ENCODE peak calls at places on chromosomes 11 and 22, in seven cellular contexts. O is GM12878, N is T47D, B is K562, D is H1, W is HepG2, T is SK-N-SH. R is an unnamed sample.

GRCh38 chr11:3866836-3867208 is 11.4 kb downstream of the STIM1 start:
- DNase-seq in D (no peak), O (no peak), W (peak; percentile 76), B (no peak), T (no peak), N (no peak), R (no peak)

GRCh38 chr11:16047073-16047472 is 309.3 kb downstream of the SOX6 start:
- DNase-seq in B (peak; percentile 45), D (no peak), O (no peak), W (no peak), T (no peak), N (no peak), R (no peak)

GRCh38 chr22:46060292-46061123 is 83.5 kb upstream of the WNT7B start:
- DNase-seq in T (no peak), O (no peak), W (no peak), B (no peak), N (no peak), D (no peak), R (no peak)

GRCh38 chr11:134949121-134949591 is 537.1 kb upstream of the B3GAT1 start:
- DNase-seq in T (no peak), N (peak; percentile 62), O (no peak), B (no peak), W (peak; percentile 35), D (no peak), R (peak; percentile 45)

GRCh38 chr11:20003357-20003756 is 156.9 kb downstream of the DBX1 start:
- DNase-seq in W (no peak), O (no peak), B (no peak), T (no peak), N (no peak), D (no peak), R (no peak)

GRCh38 chr11:116357769-116358544 is 414.8 kb downstream of the BUD13 start:
- DNase-seq in O (no peak), T (no peak), W (no peak), B (peak; percentile 77), N (no peak), D (peak; percentile 88), R (peak; percentile 37)

GRCh38 chr11:9808943-9809342 is 145.1 kb downstream of the SWAP70 start:
- DNase-seq in W (peak; percentile 28), O (no peak), B (no peak), D (no peak), T (no peak), N (peak; percentile 10), R (peak; percentile 21)

GRCh38 chr11:105670811-105671210 is 60.9 kb downstream of the GRIA4 start:
- DNase-seq in B (no peak), W (no peak), D (no peak), T (no peak), N (no peak), O (no peak), R (peak; percentile 13)

GRCh38 chr11:123020968-123021367 is 39.3 kb upstream of the BSX start:
- DNase-seq in W (peak; percentile 43), N (peak; percentile 81), D (no peak), O (no peak), T (peak; percentile 76), B (peak; percentile 45), R (peak; percentile 33)

GRCh38 chr22:24937114-24937513 is 9.4 kb downstream of the LHFPL7 start:
- DNase-seq in W (peak; percentile 24), O (no peak), B (no peak), N (peak; percentile 70), T (peak; percentile 32), D (no peak), R (no peak)

GRCh38 chr22:20516399-20516798 is 9.0 kb downstream of the MED15 start:
- DNase-seq in B (no peak), N (no peak), O (no peak), D (no peak), W (no peak), T (no peak), R (no peak)

GRCh38 chr11:103585911-103586310 is 450.5 kb upstream of the DDI1 start:
- DNase-seq in B (no peak), W (no peak), T (no peak), D (no peak), N (no peak), O (no peak), R (no peak)

GRCh38 chr22:24289781-24290181 is 19.1 kb downstream of the SPECC1L start:
- DNase-seq in W (no peak), D (no peak), T (no peak), O (no peak), B (peak; percentile 58), N (peak; percentile 25), R (no peak)

GRCh38 chr11:44110231-44110679 is 14.8 kb downstream of the EXT2 start:
- DNase-seq in D (peak; percentile 71), O (no peak), B (peak; percentile 70), N (peak; percentile 65), T (peak; percentile 65), W (peak; percentile 47), R (no peak)

GRCh38 chr11:8038811-8039529 is 42.0 kb upstream of the TUB start:
- DNase-seq in W (no peak), B (no peak), D (peak; percentile 32), N (no peak), T (no peak), O (no peak), R (no peak)

GRCh38 chr11:8039530-8040260 is 41.3 kb upstream of the TUB start:
- DNase-seq in D (peak; percentile 33), O (no peak), N (no peak), W (no peak), T (no peak), B (no peak), R (no peak)

GRCh38 chr11:8040261-8040920 is 40.6 kb upstream of the TUB start:
- DNase-seq in W (no peak), N (no peak), O (no peak), T (no peak), B (no peak), D (peak; percentile 7), R (no peak)

GRCh38 chr11:8041576-8041975 is 39.4 kb upstream of the TUB start:
- DNase-seq in O (no peak), D (no peak), T (no peak), W (no peak), B (no peak), N (no peak), R (no peak)

DNA sequence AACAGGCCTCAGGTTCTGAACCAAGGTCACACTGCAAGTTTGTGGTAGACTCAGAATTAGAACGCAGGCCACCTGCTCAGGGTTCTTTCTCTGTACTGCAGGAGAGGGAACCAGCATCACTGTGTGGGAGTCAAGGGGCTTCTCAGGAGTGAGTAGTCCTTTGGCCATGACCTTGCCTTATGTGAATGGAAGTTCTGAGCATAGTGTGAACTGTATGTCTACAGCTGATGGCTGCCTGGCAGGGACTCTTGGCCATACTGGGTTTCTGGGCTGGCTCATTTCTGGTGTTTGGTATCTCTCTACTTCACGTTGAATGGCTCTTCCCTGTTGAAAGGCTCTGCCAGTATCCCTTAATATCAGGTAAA is 40.1 kb upstream of the TUB start:
- DNase-seq in B (no peak), T (no peak), O (no peak), D (peak; percentile 11), W (no peak), N (no peak), R (no peak)
- TF ChIP-seq JUND in B (no peak), T (no peak), O (no peak), D (no peak), W (no peak), N (no peak), R (no peak)

GRCh38 chr11:125671561-125671960 is 9.1 kb downstream of the ACRV1 start:
- DNase-seq in D (no peak), N (no peak), B (no peak), W (no peak), T (no peak), O (no peak), R (no peak)
- TF ChIP-seq JUND in D (no peak), N (no peak), B (no peak), W (no peak), T (no peak), O (no peak), R (no peak)

GRCh38 chr22:47784367-47784983 is 1022.0 kb downstream of the TBC1D22A start:
- DNase-seq in D (peak; percentile 26), B (no peak), O (no peak), W (no peak), T (no peak), N (no peak), R (no peak)

GRCh38 chr22:47781024-47781423 is 1018.6 kb downstream of the TBC1D22A start:
- DNase-seq in O (no peak), T (no peak), D (peak; percentile 14), B (no peak), W (no peak), N (no peak), R (no peak)

GRCh38 chr22:47783433-47784366 is 1021.2 kb downstream of the TBC1D22A start:
- DNase-seq in O (no peak), B (no peak), D (peak; percentile 81), W (no peak), N (no peak), T (no peak), R (no peak)

GRCh38 chr22:47781427-47782111 is 1019.1 kb downstream of the TBC1D22A start:
- DNase-seq in B (no peak), N (no peak), W (no peak), D (peak; percentile 13), O (no peak), T (no peak), R (no peak)

DNA sequence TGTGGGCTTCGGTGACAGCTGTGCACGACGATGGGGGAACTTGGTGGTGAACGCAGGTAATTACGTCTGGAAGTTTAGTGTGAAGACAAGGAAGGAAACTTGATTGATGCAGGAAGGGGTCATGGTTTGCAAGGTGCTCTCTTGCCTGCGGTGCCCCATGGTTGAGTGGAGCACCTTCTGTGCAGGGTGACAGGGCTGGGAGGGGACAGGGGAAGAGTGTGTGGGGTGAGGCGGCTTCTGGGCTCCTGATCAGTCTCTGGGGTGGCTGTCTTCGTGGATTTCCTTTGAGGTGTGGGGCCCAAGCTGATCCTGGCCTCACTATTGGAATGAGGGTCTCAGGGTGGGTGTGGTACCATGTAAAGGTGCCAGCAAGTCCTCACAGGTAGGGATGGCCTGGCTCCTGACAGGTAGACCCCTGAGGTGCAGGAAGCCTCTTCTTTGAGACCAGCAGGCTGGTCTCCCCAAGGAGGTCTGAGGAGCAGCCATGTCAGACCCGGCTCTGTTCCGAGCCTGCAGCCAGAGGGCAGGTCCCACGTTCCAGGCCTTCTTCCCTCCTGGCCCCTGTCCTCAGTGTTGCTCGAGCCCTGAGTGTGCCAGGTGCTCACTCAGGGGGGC is 1020.1 kb downstream of the TBC1D22A start:
- DNase-seq in T (no peak), D (peak; percentile 34), B (no peak), O (no peak), N (no peak), W (no peak), R (no peak)
- TF ChIP-seq JUND in T (no peak), D (no peak), B (no peak), O (no peak), N (no peak), W (no peak), R (no peak)

GRCh38 chr22:35476341-35476740 is 64.3 kb upstream of the RASD2 start:
- DNase-seq in T (no peak), N (no peak), O (no peak), W (no peak), D (no peak), B (no peak), R (no peak)

GRCh38 chr22:35475545-35475944 is 65.1 kb upstream of the RASD2 start:
- DNase-seq in W (no peak), T (no peak), O (no peak), B (no peak), N (no peak), D (no peak), R (no peak)

GRCh38 chr22:35480143-35480542 is 60.5 kb upstream of the RASD2 start:
- DNase-seq in W (no peak), N (no peak), T (no peak), D (no peak), B (no peak), O (no peak), R (no peak)

GRCh38 chr22:35479359-35479758 is 61.3 kb upstream of the RASD2 start:
- DNase-seq in W (no peak), O (no peak), B (no peak), D (no peak), T (no peak), N (no peak), R (no peak)

GRCh38 chr22:35477911-35478582 is 62.6 kb upstream of the RASD2 start:
- DNase-seq in D (no peak), W (no peak), O (no peak), N (peak; percentile 19), B (peak; percentile 64), T (peak; percentile 56), R (peak; percentile 27)
- TF ChIP-seq JUND in D (no peak), W (no peak), O (no peak), N (no peak), B (no peak), T (peak; percentile 79), R (no peak)